ENCODE peak calls at places on chromosome 19, in four cellular contexts. Q is effector memory CD4-positive, alpha-beta T cell; S is activated T-helper 1 cell treated with anti-CD3 and anti-CD28 coated beads, Interleukin-2, amount 50 U/mL, for 16 hours; W is anterior cingulate cortex. M is an unnamed sample.

GRCh38 chr19:4702764-4703163 is 20.9 kb downstream of the DPP9 start:
- DNase-seq in Q (no peak), S (no peak), W (no peak), M (no peak)

GRCh38 chr19:31537136-31537535 is 187.9 kb upstream of the TSHZ3 start:
- DNase-seq in Q (no peak), S (no peak), W (no peak), M (no peak)

GRCh38 chr19:15137777-15138176 is 30.6 kb downstream of the SYDE1 start:
- DNase-seq in Q (no peak), S (no peak), W (no peak), M (no peak)

GRCh38 chr19:1069009-1069779 is 2.2 kb downstream of the ARHGAP45 start:
- DNase-seq in Q (peak), S (peak), W (peak), M (peak)

GRCh38 chr19:56086671-56087430 is 34.2 kb downstream of the ZNF787 start:
- DNase-seq in Q (no peak), S (no peak), W (no peak), M (no peak)

GRCh38 chr19:1668339-1669123 is 16.1 kb upstream of the TCF3 start:
- DNase-seq in Q (no peak), S (no peak), W (no peak), M (peak)

GRCh38 chr19:56140583-56141415 is at the start of gene ZNF444:
- DNase-seq in Q (peak), S (peak), W (peak), M (peak)

GRCh38 chr19:46863818-46864629 is 3.2 kb downstream of the ARHGAP35 start:
- DNase-seq in Q (no peak), S (no peak), W (peak), M (no peak)

GRCh38 chr19:44512326-44513298 is 12.3 kb upstream of the ZNF180 start:
- DNase-seq in Q (no peak), S (no peak), W (no peak), M (no peak)

GRCh38 chr19:39183100-39183499 is 13.7 kb upstream of the NCCRP1 start:
- DNase-seq in Q (no peak), S (no peak), W (no peak), M (no peak)

GRCh38 chr19:49362048-49362925 is at the start of gene TEAD2:
- DNase-seq in Q (no peak), S (no peak), W (no peak), M (no peak)

GRCh38 chr19:17703823-17704463 is 15.3 kb upstream of the MAP1S start:
- DNase-seq in Q (peak), S (peak), W (no peak), M (peak)

GRCh38 chr19:58356971-58357797 is 3.9 kb upstream of the A1BG start:
- DNase-seq in Q (no peak), S (no peak), W (no peak), M (no peak)

GRCh38 chr19:10421240-10421948 is 1.1 kb downstream of the PDE4A start:
- DNase-seq in Q (no peak), S (no peak), W (no peak), M (no peak)

GRCh38 chr19:55179570-55180484 is at the start of gene SYT5:
- DNase-seq in Q (peak), S (peak), W (peak), M (peak)

GRCh38 chr19:14149509-14149994 is 13.2 kb upstream of the ASF1B start:
- DNase-seq in Q (peak), S (peak), W (peak), M (peak)

GRCh38 chr19:58578430-58578925 is 5.3 kb upstream of the MZF1 start:
- DNase-seq in Q (no peak), S (no peak), W (no peak), M (no peak)

GRCh38 chr19:33389574-33390119 is 16.1 kb downstream of the CEBPG start:
- DNase-seq in Q (no peak), S (no peak), W (no peak), M (no peak)

GRCh38 chr19:3343619-3344502 is 22.5 kb upstream of the NFIC start:
- DNase-seq in Q (peak), S (no peak), W (peak), M (no peak)

GRCh38 chr19:1401138-1401888 is at the start of gene GAMT:
- DNase-seq in Q (peak), S (peak), W (peak), M (peak)

GRCh38 chr19:15891434-15891833 is 6.4 kb downstream of the CYP4F2 start:
- DNase-seq in Q (no peak), S (no peak), W (no peak), M (no peak)

GRCh38 chr19:38718747-38719543 is 25.3 kb downstream of the CAPN12 start:
- DNase-seq in Q (no peak), S (no peak), W (peak), M (no peak)

GRCh38 chr19:18173572-18174294 is at the start of gene IFI30:
- DNase-seq in Q (peak), S (peak), W (peak), M (peak)